ENCODE peak calls at places on chromosome 16, in seven cellular contexts. F, E, B, C, P, O and R are unnamed samples.

GRCh38 chr16:48029768-48030167 is 126.0 kb downstream of the ABCC12 start:
- DNase-seq in F (no peak), E (no peak), B (no peak), C (no peak), P (peak), O (no peak), R (no peak)

GRCh38 chr16:49454426-49455180 is 81.0 kb downstream of the C16orf78 start:
- DNase-seq in F (no peak), E (no peak), B (no peak), C (no peak), P (peak), O (no peak), R (no peak)

GRCh38 chr16:69890114-69890890 is 60.8 kb upstream of the CLEC18A start:
- DNase-seq in F (no peak), E (peak), B (no peak), C (no peak), P (peak), O (peak), R (no peak)

GRCh38 chr16:31487076-31487719 is 4.3 kb downstream of the SLC5A2 start:
- DNase-seq in F (no peak), E (no peak), B (no peak), C (no peak), P (no peak), O (no peak), R (no peak)

GRCh38 chr16:58280846-58281301 is 14.0 kb downstream of the PRSS54 start:
- DNase-seq in F (no peak), E (no peak), B (no peak), C (no peak), P (no peak), O (peak), R (peak)

GRCh38 chr16:15899538-15900100 is 11.2 kb upstream of the CEP20 start:
- DNase-seq in F (no peak), E (no peak), B (peak), C (peak), P (no peak), O (peak), R (peak)

GRCh38 chr16:19885456-19886060 is 910 bp upstream of the GPRC5B start:
- DNase-seq in F (peak), E (peak), B (no peak), C (no peak), P (peak), O (no peak), R (no peak)

GRCh38 chr16:1458336-1458976 is 14.1 kb upstream of the CCDC154 start:
- DNase-seq in F (peak), E (no peak), B (no peak), C (no peak), P (no peak), O (no peak), R (no peak)

GRCh38 chr16:27286446-27286845 is 17.9 kb upstream of the NSMCE1 start:
- DNase-seq in F (no peak), E (no peak), B (peak), C (peak), P (peak), O (peak), R (peak)

GRCh38 chr16:19502395-19503131 is 19.3 kb downstream of the GDE1 start:
- DNase-seq in F (peak), E (peak), B (peak), C (peak), P (peak), O (peak), R (peak)

GRCh38 chr16:68289621-68290329 is 21.0 kb downstream of the SLC7A6OS start:
- DNase-seq in F (no peak), E (no peak), B (no peak), C (no peak), P (no peak), O (no peak), R (no peak)

GRCh38 chr16:12191102-12191501 is 214.6 kb downstream of the SNX29 start:
- DNase-seq in F (no peak), E (no peak), B (no peak), C (no peak), P (no peak), O (no peak), R (no peak)

GRCh38 chr16:55039511-55039910 is 108.8 kb downstream of the IRX5 start:
- DNase-seq in F (no peak), E (no peak), B (no peak), C (no peak), P (peak), O (no peak), R (no peak)

GRCh38 chr16:81716478-81717210 is 62.4 kb upstream of the PLCG2 start:
- DNase-seq in F (no peak), E (no peak), B (no peak), C (no peak), P (no peak), O (no peak), R (no peak)

GRCh38 chr16:66706506-66706880 is 9.9 kb upstream of the CMTM4 start:
- DNase-seq in F (no peak), E (no peak), B (no peak), C (no peak), P (no peak), O (no peak), R (no peak)

GRCh38 chr16:48188449-48189102 is 32.8 kb upstream of the ABCC12 start:
- DNase-seq in F (no peak), E (no peak), B (no peak), C (no peak), P (no peak), O (no peak), R (no peak)

GRCh38 chr16:20410153-20410723 is 904 bp downstream of the ACSM5 start:
- DNase-seq in F (no peak), E (no peak), B (peak), C (no peak), P (no peak), O (no peak), R (no peak)

GRCh38 chr16:55120408-55120807 is 189.7 kb downstream of the IRX5 start:
- DNase-seq in F (no peak), E (no peak), B (no peak), C (no peak), P (no peak), O (no peak), R (no peak)

GRCh38 chr16:86297391-86297790 is 212.9 kb upstream of the FOXF1 start:
- DNase-seq in F (no peak), E (no peak), B (no peak), C (no peak), P (peak), O (no peak), R (no peak)

GRCh38 chr16:19777061-19777460 is 59.0 kb downstream of the IQCK start:
- DNase-seq in F (no peak), E (no peak), B (no peak), C (no peak), P (no peak), O (no peak), R (no peak)

GRCh38 chr16:69709456-69710084 is 16.8 kb downstream of the NQO1 start:
- DNase-seq in F (peak), E (no peak), B (peak), C (no peak), P (peak), O (peak), R (peak)

GRCh38 chr16:77784441-77785356 is 3.7 kb upstream of the VAT1L start:
- DNase-seq in F (no peak), E (no peak), B (no peak), C (no peak), P (no peak), O (no peak), R (peak)

GRCh38 chr16:1614226-1615102 is 2.3 kb downstream of the CRAMP1 start:
- DNase-seq in F (peak), E (peak), B (no peak), C (no peak), P (no peak), O (no peak), R (peak)

GRCh38 chr16:80968386-80969113 is 38.1 kb downstream of the CMC2 start:
- DNase-seq in F (no peak), E (no peak), B (peak), C (no peak), P (no peak), O (peak), R (peak)

GRCh38 chr16:57637424-57637823 is 9.0 kb downstream of the ADGRG1 start:
- DNase-seq in F (no peak), E (no peak), B (no peak), C (no peak), P (no peak), O (no peak), R (no peak)

GRCh38 chr16:17527538-17527937 is 56.8 kb upstream of the XYLT1 start:
- DNase-seq in F (no peak), E (no peak), B (no peak), C (no peak), P (no peak), O (no peak), R (no peak)

GRCh38 chr16:68131813-68132706 is 46.9 kb downstream of the NFATC3 start:
- DNase-seq in F (no peak), E (no peak), B (no peak), C (no peak), P (no peak), O (no peak), R (no peak)

GRCh38 chr16:56888806-56889205 is 23.8 kb downstream of the SLC12A3 start:
- DNase-seq in F (no peak), E (no peak), B (no peak), C (no peak), P (no peak), O (no peak), R (no peak)

GRCh38 chr16:84547539-84548058 is 43.1 kb upstream of the MEAK7 start:
- DNase-seq in F (peak), E (no peak), B (no peak), C (no peak), P (no peak), O (no peak), R (no peak)

GRCh38 chr16:84552135-84552534 is 47.7 kb upstream of the MEAK7 start:
- DNase-seq in F (no peak), E (no peak), B (no peak), C (no peak), P (no peak), O (no peak), R (no peak)

GRCh38 chr16:84548971-84549844 is 44.7 kb upstream of the MEAK7 start:
- DNase-seq in F (no peak), E (no peak), B (no peak), C (no peak), P (no peak), O (no peak), R (no peak)

GRCh38 chr16:84548508-84548907 is 44.0 kb upstream of the MEAK7 start:
- DNase-seq in F (no peak), E (no peak), B (no peak), C (no peak), P (no peak), O (no peak), R (no peak)

DNA sequence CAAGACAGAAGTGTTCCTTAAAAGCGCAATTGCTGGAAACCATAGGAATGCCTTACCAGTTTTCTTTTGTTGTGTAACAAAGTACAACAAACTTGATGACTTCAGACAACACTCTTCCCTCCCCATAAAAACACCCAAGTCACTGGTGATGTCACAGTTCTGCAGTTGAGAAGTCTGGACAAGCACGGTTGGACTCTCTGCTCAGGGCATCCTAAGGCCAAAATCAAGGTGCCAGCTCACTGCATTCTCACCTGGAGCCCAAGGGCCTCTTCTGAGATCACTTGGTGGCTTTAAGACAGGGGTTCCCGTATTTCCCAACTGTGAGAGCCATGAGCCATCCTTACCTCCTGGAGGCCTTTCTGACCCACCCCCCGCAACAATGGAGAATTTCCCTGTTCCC is 45.6 kb upstream of the MEAK7 start:
- DNase-seq in F (no peak), E (no peak), B (no peak), C (no peak), P (no peak), O (no peak), R (no peak)
- H3K4me3 ChIP-seq in F (no peak), E (no peak), B (no peak), C (no peak), P (no peak), O (no peak), R (no peak)

GRCh38 chr16:88774544-88775393 is 10.3 kb downstream of the PIEZO1 start:
- DNase-seq in F (no peak), E (no peak), B (no peak), C (no peak), P (no peak), O (no peak), R (no peak)

GRCh38 chr16:88771294-88771772 is 13.7 kb downstream of the PIEZO1 start:
- DNase-seq in F (no peak), E (no peak), B (no peak), C (no peak), P (no peak), O (no peak), R (no peak)

GRCh38 chr16:88770459-88771293 is 14.3 kb downstream of the PIEZO1 start:
- DNase-seq in F (no peak), E (peak), B (peak), C (no peak), P (no peak), O (no peak), R (peak)

GRCh38 chr16:88773812-88774291 is 11.2 kb downstream of the PIEZO1 start:
- DNase-seq in F (no peak), E (peak), B (peak), C (no peak), P (no peak), O (no peak), R (peak)

GRCh38 chr16:88772871-88773811 is 11.9 kb downstream of the PIEZO1 start:
- DNase-seq in F (no peak), E (peak), B (peak), C (no peak), P (no peak), O (peak), R (peak)
- H3K4me3 ChIP-seq in F (no peak), E (no peak), B (no peak), C (no peak), P (no peak), O (no peak), R (no peak)

DNA sequence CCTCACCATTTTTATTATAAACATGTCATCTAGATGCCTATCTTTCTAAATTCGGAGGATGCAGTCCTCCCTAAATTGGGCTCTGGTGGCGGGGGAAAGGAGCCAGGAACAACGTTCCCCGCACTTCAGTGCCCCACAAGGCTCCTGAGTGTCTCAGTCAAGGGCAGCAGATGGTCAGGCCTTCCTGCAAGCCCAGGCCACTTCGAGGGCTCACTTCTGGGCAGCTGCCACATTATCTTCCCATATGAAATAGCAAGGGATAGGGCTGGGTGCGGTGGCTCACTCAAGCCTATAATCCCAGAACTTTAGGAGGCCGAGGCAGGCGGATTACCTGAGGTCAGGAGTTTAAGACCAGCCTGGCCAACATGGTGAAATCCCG is 32.3 kb downstream of the FBXO31 start:
- DNase-seq in F (no peak), E (no peak), B (no peak), C (no peak), P (no peak), O (no peak), R (no peak)
- H3K4me3 ChIP-seq in F (no peak), E (no peak), B (no peak), C (no peak), P (no peak), O (no peak), R (no peak)

GRCh38 chr16:2757344-2757743 is 4.9 kb downstream of the SRRM2 start:
- DNase-seq in F (no peak), E (no peak), B (no peak), C (no peak), P (no peak), O (no peak), R (no peak)

GRCh38 chr16:2753523-2754020 is 1.1 kb downstream of the SRRM2 start:
- DNase-seq in F (no peak), E (no peak), B (no peak), C (no peak), P (no peak), O (no peak), R (no peak)

GRCh38 chr16:2756288-2757015 is 4.0 kb downstream of the SRRM2 start:
- DNase-seq in F (peak), E (peak), B (no peak), C (no peak), P (no peak), O (no peak), R (no peak)

GRCh38 chr16:2752850-2753522 is 548 bp downstream of the SRRM2 start:
- DNase-seq in F (no peak), E (peak), B (peak), C (no peak), P (peak), O (peak), R (peak)

GRCh38 chr16:2755158-2755557 is 2.7 kb downstream of the SRRM2 start:
- DNase-seq in F (no peak), E (no peak), B (no peak), C (no peak), P (no peak), O (no peak), R (no peak)
- H3K4me3 ChIP-seq in F (peak), E (peak), B (no peak), C (peak), P (no peak), O (peak), R (peak)

GRCh38 chr16:3149193-3149530 is 14.3 kb downstream of the ZNF213 start:
- DNase-seq in F (no peak), E (no peak), B (no peak), C (no peak), P (no peak), O (no peak), R (no peak)
- H3K4me3 ChIP-seq in F (peak), E (no peak), B (peak), C (no peak), P (no peak), O (peak), R (peak)

DNA sequence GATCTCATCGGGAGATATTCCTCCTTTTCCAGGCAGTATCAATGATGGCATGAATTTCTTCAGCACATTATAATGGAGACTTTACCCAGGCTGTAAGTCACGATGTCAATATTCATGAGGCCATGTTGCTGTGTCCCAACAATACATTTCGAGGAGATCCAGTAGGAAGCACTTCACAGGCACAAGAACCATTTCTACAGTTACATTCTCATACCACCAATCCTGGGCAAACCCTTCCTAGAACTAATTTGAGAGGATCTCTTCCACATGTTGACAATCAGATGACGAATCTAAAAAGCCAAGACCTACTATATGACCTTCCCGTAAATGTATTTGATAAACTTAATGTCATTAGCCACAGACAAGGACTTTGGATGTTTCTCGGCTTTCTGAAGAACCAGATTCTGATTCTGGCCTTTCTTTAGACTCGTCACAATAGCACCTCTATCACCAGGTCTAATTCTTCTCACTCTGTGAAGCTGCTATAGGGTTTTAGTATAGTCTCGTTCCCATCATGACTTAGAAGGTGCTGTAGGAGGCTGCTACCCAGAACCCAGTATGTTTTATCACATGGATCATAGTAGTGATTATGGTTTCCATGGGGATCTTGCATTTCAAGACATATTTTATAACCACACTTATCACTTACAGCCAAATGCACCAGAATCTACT is 40.2 kb downstream of the C16orf87 start:
- DNase-seq in F (no peak), E (no peak), B (no peak), C (no peak), P (no peak), O (no peak), R (no peak)
- H3K4me3 ChIP-seq in F (peak), E (peak), B (peak), C (peak), P (no peak), O (peak), R (peak)

DNA sequence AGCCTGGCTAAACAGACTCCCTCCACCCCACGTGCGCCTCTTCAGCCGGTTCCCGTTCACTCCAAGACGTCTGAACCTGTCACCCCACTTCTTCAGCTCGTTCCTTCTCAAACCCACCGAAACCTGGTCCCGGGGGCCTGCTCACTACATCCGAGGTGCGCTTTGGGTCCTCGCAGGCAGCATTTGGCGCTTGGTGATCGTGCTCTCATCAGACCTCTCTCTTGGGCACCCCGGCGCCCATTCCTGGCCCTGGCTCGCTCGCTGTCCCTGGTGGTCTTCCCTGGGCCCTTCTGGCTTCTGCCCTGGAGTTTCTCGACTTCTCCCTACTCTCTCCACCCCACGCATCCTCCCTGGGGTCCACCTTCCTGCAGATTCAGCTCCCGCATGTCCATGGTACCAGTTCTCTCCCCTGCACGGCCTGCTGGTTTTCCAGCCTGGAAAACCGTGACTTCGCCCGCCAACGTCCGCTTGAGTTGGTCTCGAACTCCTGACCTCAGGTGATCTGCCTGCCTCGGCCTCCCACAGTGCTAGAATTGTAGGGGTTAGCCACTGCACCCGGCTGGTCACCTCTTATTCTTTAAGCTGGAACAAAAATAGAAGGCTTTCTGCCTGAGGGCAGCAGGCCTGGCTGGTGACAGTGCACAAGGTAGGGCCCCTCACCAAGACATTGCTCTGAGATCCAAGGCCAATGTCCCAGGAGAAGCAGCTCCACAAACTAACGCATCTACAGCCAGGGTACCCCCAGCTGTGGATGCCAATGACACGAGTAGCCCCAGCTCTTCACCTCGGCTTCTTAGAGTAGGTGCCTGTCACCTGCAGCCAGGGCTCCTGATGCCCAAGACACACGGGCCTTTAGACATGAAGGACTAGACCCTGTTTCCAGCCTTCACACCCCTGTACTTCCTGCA is 1.0 kb upstream of the MEAK7 start:
- DNase-seq in F (no peak), E (no peak), B (no peak), C (no peak), P (peak), O (no peak), R (no peak)
- H3K4me3 ChIP-seq in F (peak), E (peak), B (peak), C (peak), P (peak), O (peak), R (peak)